ENCODE peak calls at places on chromosome 12, in eight cellular contexts. U, W, B, F, N, J, P and V are unnamed samples.

GRCh38 chr12:76890407-76891143 is 11.8 kb upstream of the CSRP2 start:
- DNase-seq in U (no peak), W (no peak), B (no peak), F (no peak), N (no peak), J (no peak), P (no peak), V (no peak)

GRCh38 chr12:51413149-51413548 is 11.5 kb upstream of the SLC4A8 start:
- DNase-seq in U (no peak), W (no peak), B (no peak), F (no peak), N (no peak), J (no peak), P (no peak), V (no peak)

GRCh38 chr12:2265461-2266167 is 212.8 kb downstream of the CACNA1C start:
- DNase-seq in U (no peak), W (no peak), B (no peak), F (peak), N (no peak), J (no peak), P (no peak), V (no peak)

GRCh38 chr12:115096673-115097349 is 412.8 kb upstream of the TBX3 start:
- DNase-seq in U (peak), W (no peak), B (peak), F (peak), N (peak), J (no peak), P (no peak), V (peak)

GRCh38 chr12:91098942-91099341 is 12.4 kb downstream of the LUM start:
- DNase-seq in U (no peak), W (no peak), B (peak), F (peak), N (no peak), J (no peak), P (no peak), V (peak)

GRCh38 chr12:45601390-45601789 is 128.1 kb upstream of the ARID2 start:
- DNase-seq in U (no peak), W (no peak), B (no peak), F (no peak), N (no peak), J (no peak), P (no peak), V (no peak)

GRCh38 chr12:93390565-93391297 is 13.0 kb downstream of the NUDT4 start:
- DNase-seq in U (no peak), W (no peak), B (no peak), F (no peak), N (no peak), J (no peak), P (no peak), V (no peak)

GRCh38 chr12:49059385-49060232 is 985 bp downstream of the KMT2D start:
- DNase-seq in U (no peak), W (no peak), B (no peak), F (peak), N (no peak), J (peak), P (no peak), V (no peak)

GRCh38 chr12:96425321-96425720 is 25.1 kb upstream of the CDK17 start:
- DNase-seq in U (no peak), W (no peak), B (peak), F (peak), N (no peak), J (no peak), P (no peak), V (no peak)

GRCh38 chr12:26795899-26796298 is 37.1 kb downstream of the ITPR2 start:
- DNase-seq in U (no peak), W (no peak), B (no peak), F (no peak), N (no peak), J (no peak), P (no peak), V (no peak)

GRCh38 chr12:106144847-106145246 is 6.1 kb upstream of the NUAK1 start:
- DNase-seq in U (no peak), W (no peak), B (no peak), F (peak), N (no peak), J (peak), P (no peak), V (no peak)

GRCh38 chr12:128914908-128915563 is 61.8 kb downstream of the GLT1D1 start:
- DNase-seq in U (no peak), W (no peak), B (no peak), F (no peak), N (no peak), J (no peak), P (no peak), V (no peak)

GRCh38 chr12:109760031-109760929 is 46.7 kb downstream of the FAM222A start:
- DNase-seq in U (peak), W (peak), B (no peak), F (no peak), N (peak), J (no peak), P (peak), V (no peak)

GRCh38 chr12:79547735-79548347 is 142.9 kb downstream of the PAWR start:
- DNase-seq in U (peak), W (no peak), B (peak), F (peak), N (no peak), J (peak), P (no peak), V (peak)

GRCh38 chr12:50222275-50222783 is 55.2 kb upstream of the CERS5 start:
- DNase-seq in U (peak), W (no peak), B (peak), F (peak), N (peak), J (no peak), P (no peak), V (peak)
- TF ChIP-seq CTCF in U (peak), W (peak), B (peak), F (peak), N (peak), J (no peak), P (peak), V (peak)

GRCh38 chr12:52561880-52562449 is 9.0 kb upstream of the KRT71 start:
- DNase-seq in U (no peak), W (no peak), B (no peak), F (peak), N (no peak), J (no peak), P (no peak), V (no peak)
- TF ChIP-seq CTCF in U (no peak), W (peak), B (peak), F (peak), N (peak), J (peak), P (no peak), V (no peak)

GRCh38 chr12:113826805-113827204 is 139.3 kb downstream of the RBM19 start:
- DNase-seq in U (no peak), W (no peak), B (no peak), F (no peak), N (no peak), J (no peak), P (no peak), V (no peak)
- TF ChIP-seq CTCF in U (no peak), W (no peak), B (no peak), F (no peak), N (no peak), J (no peak), P (no peak), V (no peak)

GRCh38 chr12:132176920-132177551 is 32.8 kb downstream of the NOC4L start:
- DNase-seq in U (no peak), W (no peak), B (no peak), F (no peak), N (no peak), J (no peak), P (peak), V (no peak)
- TF ChIP-seq CTCF in U (no peak), W (no peak), B (no peak), F (no peak), N (no peak), J (no peak), P (no peak), V (no peak)